ENCODE peak calls at places on chromosome 5, in four cellular contexts. L is A549, D is transverse colon, B is adrenal gland. E is an unnamed sample.

GRCh38 chr5:124061663-124062062 is 549.7 kb downstream of the CSNK1G3 start:
- DNase-seq in B (peak; percentile 74), L (no peak), D (peak; percentile 16), E (no peak)

GRCh38 chr5:18761801-18762200 is 1127.5 kb downstream of the TAF11L14 start:
- DNase-seq in L (no peak), D (no peak), B (no peak), E (no peak)

GRCh38 chr5:154470172-154470571 is 7.9 kb downstream of the HAND1 start:
- DNase-seq in B (no peak), L (no peak), D (no peak), E (no peak)

GRCh38 chr5:4797445-4797844 is 342.7 kb upstream of the ADAMTS16 start:
- DNase-seq in B (no peak), D (no peak), L (no peak), E (no peak)

GRCh38 chr5:56817306-56817986 is 2.1 kb downstream of the MAP3K1 start:
- DNase-seq in B (no peak), L (no peak), D (no peak), E (no peak)

GRCh38 chr5:81353189-81353588 is 40.7 kb downstream of the ACOT12 start:
- DNase-seq in L (no peak), D (no peak), B (no peak), E (no peak)

GRCh38 chr5:179323026-179323571 is 22.2 kb downstream of the ADAMTS2 start:
- DNase-seq in L (no peak), D (no peak), B (no peak), E (no peak)

GRCh38 chr5:133496631-133497030 is 115.7 kb downstream of the FSTL4 start:
- DNase-seq in B (no peak), D (no peak), L (no peak), E (no peak)

GRCh38 chr5:176994460-176995121 is 12.0 kb downstream of the UIMC1 start:
- DNase-seq in D (peak; percentile 20), B (peak; percentile 90), L (peak; percentile 41), E (peak; percentile 41)

GRCh38 chr5:171984748-171985419 is 21.6 kb downstream of the FBXW11 start:
- DNase-seq in L (no peak), B (no peak), D (no peak), E (no peak)

GRCh38 chr5:158108177-158108576 is 249.2 kb upstream of the CLINT1 start:
- DNase-seq in B (no peak), D (no peak), L (no peak), E (no peak)

GRCh38 chr5:52809884-52810283 is 22.2 kb downstream of the ITGA1 start:
- DNase-seq in B (no peak), L (no peak), D (no peak), E (no peak)

GRCh38 chr5:60652206-60652605 is 47.8 kb downstream of the DEPDC1B start:
- DNase-seq in L (peak; percentile 44), B (no peak), D (no peak), E (no peak)

GRCh38 chr5:103510851-103511553 is 51.6 kb downstream of the NUDT12 start:
- DNase-seq in L (peak; percentile 79), D (no peak), B (no peak), E (no peak)

GRCh38 chr5:14445581-14446290 is 135.9 kb upstream of the OTULINL start:
- DNase-seq in L (no peak), D (no peak), B (peak; percentile 37), E (peak; percentile 31)

GRCh38 chr5:132003170-132003744 is 8.2 kb downstream of the ACSL6 start:
- DNase-seq in L (no peak), B (peak; percentile 80), D (no peak), E (peak; percentile 36)

GRCh38 chr5:88836195-88836838 is 46.7 kb downstream of the MEF2C start:
- DNase-seq in D (no peak), B (peak; percentile 87), L (no peak), E (peak; percentile 41)
- H3K4me3 ChIP-seq in D (no peak overlapping the region), B (no peak overlapping the region), L (no peak overlapping the region), E (peak overlapping the region; percentile 33)

GRCh38 chr5:140143521-140144258 is 18.0 kb downstream of the IGIP start:
- DNase-seq in B (no peak), L (no peak), D (no peak), E (no peak)

GRCh38 chr5:140146523-140146842 is 20.7 kb downstream of the IGIP start:
- DNase-seq in L (no peak), D (no peak), B (no peak), E (no peak)

GRCh38 chr5:140147460-140147859 is 21.7 kb downstream of the IGIP start:
- DNase-seq in L (no peak), B (no peak), D (no peak), E (no peak)

GRCh38 chr5:140145223-140145622 is 19.5 kb downstream of the IGIP start:
- DNase-seq in D (no peak), B (no peak), L (no peak), E (no peak)

DNA sequence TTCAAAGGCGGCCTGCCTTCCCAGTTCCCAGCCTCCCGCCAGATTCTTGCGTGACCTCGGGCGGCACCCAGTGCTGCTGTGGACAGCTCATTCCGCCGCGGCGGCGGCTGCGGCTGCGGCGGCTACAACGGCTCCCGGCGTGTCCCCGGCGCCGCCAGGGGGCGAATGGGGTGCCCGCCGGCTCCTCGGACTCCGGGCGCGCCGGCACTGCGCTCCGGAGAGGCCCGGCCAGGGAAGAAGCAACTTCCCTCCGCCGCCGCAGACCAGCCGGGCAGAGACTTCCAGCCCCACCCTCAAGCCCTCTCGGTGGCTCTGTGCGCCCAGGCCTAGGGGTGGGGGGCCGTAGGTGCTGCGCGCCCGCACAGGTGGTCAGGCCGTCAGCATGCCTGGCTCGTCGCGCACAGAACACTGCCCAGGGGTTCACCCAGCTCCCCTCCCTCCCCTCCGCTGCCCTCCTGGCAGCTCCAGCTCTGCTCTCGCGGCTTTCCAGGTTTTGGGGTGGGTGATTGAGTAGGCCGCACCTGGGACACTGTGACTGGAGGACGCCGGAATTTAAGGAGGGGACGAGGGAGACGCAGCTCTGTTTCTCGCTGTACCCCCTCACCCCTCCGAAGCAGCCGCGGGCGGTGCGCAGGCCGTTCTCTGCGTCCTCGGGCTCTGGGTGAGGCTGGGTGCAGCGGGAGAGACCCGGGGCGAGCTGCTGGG is 20.2 kb downstream of the IGIP start:
- DNase-seq in B (peak; percentile 81), D (peak; percentile 76), L (peak; percentile 51), E (peak; percentile 76)
- H3K27ac ChIP-seq in B (no peak overlapping the region), D (no peak overlapping the region), L (peak overlapping the region; percentile 48), E (no peak overlapping the region)

GRCh38 chr5:178210073-178210526 is 5.8 kb downstream of the HNRNPAB start:
- DNase-seq in D (no peak), B (no peak), L (no peak), E (peak; percentile 23)

GRCh38 chr5:178209334-178210072 is 5.2 kb downstream of the HNRNPAB start:
- DNase-seq in L (no peak), B (no peak), D (no peak), E (no peak)

GRCh38 chr5:178207917-178208280 is 3.6 kb downstream of the HNRNPAB start:
- DNase-seq in L (no peak), B (no peak), D (peak; percentile 83), E (no peak)

GRCh38 chr5:178207183-178207916 is 3.0 kb downstream of the HNRNPAB start:
- DNase-seq in B (peak; percentile 73), L (peak; percentile 31), D (peak; percentile 84), E (no peak)

DNA sequence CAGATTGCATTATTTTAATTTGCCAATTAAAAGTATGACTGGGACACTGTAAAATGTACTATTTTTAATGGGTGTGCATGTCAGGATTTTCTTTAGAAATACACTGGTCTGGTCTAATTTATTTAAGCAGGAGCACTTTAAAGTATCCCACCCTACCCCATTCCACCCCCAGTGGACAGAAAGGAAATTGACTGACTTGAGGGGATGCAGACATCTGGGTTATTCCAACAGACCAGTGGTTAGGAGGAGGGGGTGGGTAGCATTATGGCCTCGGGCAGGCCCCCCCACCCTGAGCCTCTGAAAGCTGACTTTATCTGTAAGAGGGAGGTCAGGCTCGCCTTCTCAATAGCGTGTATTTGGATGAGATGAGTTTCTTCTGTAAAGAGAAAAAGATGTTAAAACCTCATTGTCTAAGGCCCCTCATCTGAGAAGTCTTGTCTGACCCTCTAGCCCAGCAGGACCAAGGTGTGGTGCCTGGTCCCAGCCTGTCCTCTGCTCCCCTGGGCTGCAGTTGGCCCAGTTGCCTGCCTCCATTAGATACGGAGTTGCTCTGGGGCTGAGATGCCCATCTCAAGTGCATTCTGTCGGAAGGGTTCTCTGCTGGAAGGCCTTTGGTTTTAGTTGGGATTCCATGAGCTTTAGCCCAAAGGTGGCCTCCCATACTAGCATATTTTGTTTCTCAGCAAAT is 4.4 kb downstream of the HNRNPAB start:
- DNase-seq in D (no peak), L (no peak), B (no peak), E (no peak)
- TF ChIP-seq POLR2A in D (no peak), L (no peak), B (no peak), E (no peak)

GRCh38 chr5:111748304-111748763 is 8.7 kb downstream of the NREP start:
- DNase-seq in L (no peak), B (peak; percentile 85), D (no peak), E (no peak)
- H3K4me3 ChIP-seq in L (no peak overlapping the region), B (no peak overlapping the region), D (no peak overlapping the region), E (peak overlapping the region; percentile 8)

DNA sequence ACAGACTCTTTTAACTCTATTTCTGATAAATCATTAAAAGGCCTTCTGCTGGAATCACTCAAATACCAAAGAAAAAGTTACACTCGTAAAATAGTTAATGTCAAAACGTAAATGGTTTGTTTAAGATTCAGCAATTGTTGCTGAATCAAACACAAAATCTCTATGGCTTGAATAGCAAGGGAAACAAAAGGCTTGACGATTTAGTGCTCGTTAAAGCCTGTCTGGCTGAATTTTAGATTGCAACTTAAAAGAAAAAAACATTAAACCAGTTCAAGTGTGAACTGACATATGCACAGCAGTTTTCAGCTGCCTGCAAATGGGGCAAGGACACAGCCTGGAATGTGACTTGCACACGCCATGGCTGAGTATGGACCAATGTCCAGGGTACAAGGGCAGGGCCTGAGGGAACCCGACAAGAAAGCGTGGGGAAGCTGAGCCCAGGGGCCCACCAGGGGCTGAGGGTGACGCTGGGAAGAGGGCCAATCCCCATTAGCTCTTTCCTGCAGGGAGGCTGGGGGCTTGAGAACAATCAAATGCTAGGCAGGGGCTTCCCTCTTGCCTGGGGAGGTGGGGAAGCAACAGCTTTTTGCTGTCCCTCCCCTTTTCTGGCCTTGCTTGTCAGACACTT is 89.5 kb upstream of the LRRTM2 start:
- DNase-seq in D (no peak), L (no peak), B (peak; percentile 54), E (no peak)
- H3K27ac ChIP-seq in D (no peak overlapping the region), L (no peak overlapping the region), B (peak overlapping the region; percentile 66), E (no peak overlapping the region)

GRCh38 chr5:72817639-72818266 is 1.3 kb downstream of the TNPO1 start:
- DNase-seq in D (no peak), L (no peak), B (no peak), E (no peak)

GRCh38 chr5:72821776-72822175 is 5.3 kb downstream of the TNPO1 start:
- DNase-seq in D (no peak), L (no peak), B (no peak), E (no peak)

GRCh38 chr5:72817076-72817476 is 615 bp downstream of the TNPO1 start:
- DNase-seq in L (peak; percentile 52), D (peak; percentile 59), B (peak; percentile 52), E (peak; percentile 58)

GRCh38 chr5:72816297-72817075 is at the start of gene TNPO1:
- DNase-seq in B (peak; percentile 93), L (peak; percentile 92), D (peak; percentile 94), E (peak; percentile 96)

GRCh38 chr5:72818866-72819534 is 2.5 kb downstream of the TNPO1 start:
- DNase-seq in B (peak; percentile 50), D (peak; percentile 74), L (peak; percentile 78), E (peak; percentile 69)
- TF ChIP-seq POLR2A in B (no peak), D (no peak), L (no peak), E (no peak)

DNA sequence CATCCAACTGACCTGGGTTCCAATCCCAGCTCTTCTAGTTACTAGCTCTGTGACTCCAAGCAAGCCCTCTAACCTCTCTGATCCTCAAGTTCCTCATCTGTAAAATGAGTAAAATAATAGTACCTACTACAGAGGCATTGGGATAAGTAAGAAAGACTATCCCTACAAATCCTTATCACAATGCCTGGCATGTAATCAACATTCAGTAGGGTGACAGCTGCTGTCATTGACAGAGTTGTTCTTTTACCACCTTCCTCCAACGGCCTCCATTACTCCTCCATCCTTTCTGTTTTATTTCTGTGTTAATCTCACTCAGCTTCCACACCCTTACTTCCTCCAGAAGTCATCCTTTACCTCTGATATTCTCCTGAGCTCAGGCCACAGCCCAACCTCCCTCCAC is 40.4 kb downstream of the FGF1 start:
- DNase-seq in D (no peak), B (no peak), L (no peak), E (no peak)
- H3K4me3 ChIP-seq in D (no peak overlapping the region), B (no peak overlapping the region), L (no peak overlapping the region), E (no peak overlapping the region)